ENCODE peak calls at places on chromosomes 1 and 21, in six cellular contexts. Q, K, U, D, R and Z are unnamed samples.

GRCh38 chr1:77412794-77413530 is 131.1 kb downstream of the AK5 start:
- DNase-seq in U (no peak), Q (peak; percentile 20), R (no peak), D (no peak), K (no peak), Z (no peak)

GRCh38 chr1:174222166-174222949 is 63.0 kb downstream of the RABGAP1L start:
- DNase-seq in Q (no peak), U (peak; percentile 90), K (no peak), D (no peak), R (no peak), Z (peak; percentile 41)

GRCh38 chr21:36630485-36631206 is 68.3 kb upstream of the SIM2 start:
- DNase-seq in Q (peak; percentile 84), R (peak; percentile 44), D (no peak), U (no peak), K (no peak), Z (peak; percentile 83)

GRCh38 chr1:30518696-30519095 is 204.7 kb downstream of the MATN1 start:
- DNase-seq in D (no peak), Q (no peak), K (no peak), R (no peak), U (peak; percentile 52), Z (no peak)

GRCh38 chr1:188700116-188700515 is 1777.5 kb downstream of the BRINP3 start:
- DNase-seq in K (no peak), U (no peak), R (no peak), D (no peak), Q (no peak), Z (no peak)

GRCh38 chr1:205348559-205349477 is 7.9 kb downstream of the KLHDC8A start:
- DNase-seq in U (no peak), Q (no peak), D (peak; percentile 33), R (no peak), K (no peak), Z (no peak)

GRCh38 chr1:228938248-228938891 is 203.1 kb downstream of the RHOU start:
- DNase-seq in Q (no peak), U (no peak), R (no peak), K (no peak), D (no peak), Z (no peak)

GRCh38 chr1:16420719-16421118 is 16.5 kb downstream of the SPATA21 start:
- DNase-seq in U (no peak), Q (no peak), K (no peak), R (peak; percentile 24), D (no peak), Z (peak; percentile 77)

GRCh38 chr1:66570196-66570595 is 36.2 kb downstream of the SGIP1 start:
- DNase-seq in R (no peak), K (no peak), Q (no peak), U (no peak), D (no peak), Z (no peak)

GRCh38 chr1:31243451-31244286 is 4.0 kb upstream of the NKAIN1 start:
- DNase-seq in U (peak; percentile 18), D (peak; percentile 14), K (no peak), Q (no peak), R (no peak), Z (peak; percentile 89)

GRCh38 chr1:37362990-37363389 is 111.4 kb upstream of the ZC3H12A start:
- DNase-seq in Q (peak; percentile 76), R (no peak), U (no peak), D (no peak), K (peak; percentile 32), Z (no peak)

GRCh38 chr1:64231153-64231552 is 27.7 kb downstream of the UBE2U start:
- DNase-seq in Q (no peak), K (no peak), R (no peak), U (peak; percentile 23), D (no peak), Z (no peak)

GRCh38 chr1:66445492-66446181 is 88.3 kb upstream of the SGIP1 start:
- DNase-seq in Q (peak; percentile 14), R (no peak), K (no peak), U (no peak), D (no peak), Z (peak; percentile 26)

GRCh38 chr1:150613061-150613920 is 16.1 kb downstream of the ENSA start:
- DNase-seq in K (no peak), R (peak; percentile 36), Q (no peak), U (peak; percentile 94), D (no peak), Z (peak; percentile 92)

GRCh38 chr1:244450597-244451538 is 841 bp downstream of the ADSS2 start:
- DNase-seq in K (peak; percentile 74), Q (peak; percentile 57), R (peak; percentile 57), D (peak; percentile 89), U (peak; percentile 70), Z (peak; percentile 90)

GRCh38 chr1:206442101-206442500 is 28.2 kb upstream of the IKBKE start:
- DNase-seq in D (no peak), K (no peak), R (no peak), Q (no peak), U (peak; percentile 66), Z (peak; percentile 89)

GRCh38 chr1:234573711-234574299 is 36.2 kb downstream of the IRF2BP2 start:
- DNase-seq in K (no peak), D (no peak), R (no peak), Q (no peak), U (no peak), Z (no peak)

GRCh38 chr1:78081980-78082860 is 36.5 kb downstream of the GIPC2 start:
- DNase-seq in Q (no peak), K (no peak), D (no peak), U (peak; percentile 67), R (no peak), Z (peak; percentile 64)

GRCh38 chr1:237875291-237875690 is 15.4 kb downstream of the ZP4 start:
- DNase-seq in Q (no peak), R (no peak), K (no peak), U (peak; percentile 54), D (no peak), Z (no peak)

GRCh38 chr1:172466795-172467407 is 23.0 kb upstream of the PIGC start:
- DNase-seq in K (no peak), D (no peak), Q (no peak), U (no peak), R (no peak), Z (no peak)

GRCh38 chr21:31108969-31109368 is 70.7 kb upstream of the KRTAP19-8 start:
- DNase-seq in K (no peak), U (no peak), Q (peak; percentile 13), D (no peak), R (no peak), Z (peak; percentile 49)

GRCh38 chr1:206453111-206453510 is 17.2 kb upstream of the IKBKE start:
- DNase-seq in Q (no peak), R (no peak), D (no peak), K (no peak), U (no peak), Z (no peak)

GRCh38 chr1:84859866-84860265 is 33.1 kb downstream of the LPAR3 start:
- DNase-seq in U (no peak), D (no peak), Q (no peak), R (no peak), K (no peak), Z (no peak)

DNA sequence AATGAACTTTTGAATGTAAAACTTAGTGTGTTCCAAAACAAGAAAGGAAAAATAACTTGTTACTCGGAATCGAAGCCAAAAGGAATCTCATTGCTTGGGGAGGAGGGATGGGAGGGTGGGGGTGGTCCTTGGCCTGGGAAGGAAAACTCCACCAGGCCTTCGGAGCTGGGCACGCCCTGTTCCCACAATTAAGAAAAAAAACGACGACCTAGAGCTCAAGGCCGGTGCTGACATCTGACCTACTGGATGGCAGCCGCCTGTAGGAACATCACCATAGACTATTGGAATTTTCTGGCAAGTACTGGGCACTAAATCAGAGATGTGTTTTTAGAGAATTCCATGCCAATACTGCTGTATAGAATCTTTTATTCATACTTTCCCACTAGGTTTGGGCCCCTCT is 760 bp downstream of the NADK start:
- DNase-seq in R (no peak), K (no peak), D (no peak), U (peak; percentile 14), Q (peak; percentile 13), Z (peak; percentile 87)
- H3K4me1 ChIP-seq in R (peaks cover 62% of the 10 kb centered on the region), K (no peaks in the 10 kb centered on the region), D (no peaks in the 10 kb centered on the region), U (peaks cover 34% of the 10 kb centered on the region), Q (peaks cover 31% of the 10 kb centered on the region), Z (peaks cover 45% of the 10 kb centered on the region)

GRCh38 chr1:178628637-178629548 is 96.2 kb upstream of the RALGPS2 start:
- DNase-seq in D (no peak), R (no peak), Q (peak; percentile 84), U (peak; percentile 81), K (peak; percentile 38), Z (peak; percentile 84)

GRCh38 chr1:178633068-178633467 is 92.0 kb upstream of the RALGPS2 start:
- DNase-seq in R (no peak), D (no peak), Q (no peak), K (no peak), U (peak; percentile 98), Z (peak; percentile 90)

GRCh38 chr1:178629549-178630154 is 95.4 kb upstream of the RALGPS2 start:
- DNase-seq in D (no peak), K (no peak), Q (no peak), U (no peak), R (no peak), Z (no peak)

GRCh38 chr1:178632619-178633018 is 92.4 kb upstream of the RALGPS2 start:
- DNase-seq in R (no peak), U (peak; percentile 96), K (no peak), Q (no peak), D (no peak), Z (peak; percentile 36)

GRCh38 chr1:178630418-178630817 is 94.6 kb upstream of the RALGPS2 start:
- DNase-seq in R (no peak), U (no peak), K (no peak), Q (no peak), D (no peak), Z (no peak)
- H3K27ac ChIP-seq in R (no peak overlapping the region), U (no peak overlapping the region), K (no peak overlapping the region), Q (no peak overlapping the region), D (no peak overlapping the region), Z (peak overlapping the region; percentile 80)

GRCh38 chr1:1168451-1169411 is 4.9 kb upstream of the TTLL10 start:
- DNase-seq in R (no peak), Q (no peak), K (no peak), D (peak; percentile 74), U (no peak), Z (no peak)
- H3K4me3 ChIP-seq in R (no peak overlapping the region), Q (no peak overlapping the region), K (no peak overlapping the region), D (no peak overlapping the region), U (no peak overlapping the region), Z (no peak overlapping the region)

GRCh38 chr1:90714521-90714951 is 2.6 kb downstream of the BARHL2 start:
- DNase-seq in R (no peak), D (no peak), Q (peak; percentile 57), K (no peak), U (no peak), Z (peak; percentile 89)

GRCh38 chr1:90716243-90716551 is 905 bp downstream of the BARHL2 start:
- DNase-seq in R (no peak), U (no peak), D (no peak), K (no peak), Q (peak; percentile 64), Z (peak; percentile 82)

GRCh38 chr1:90716552-90717355 is at the start of gene BARHL2:
- DNase-seq in U (no peak), K (no peak), Q (peak; percentile 60), D (no peak), R (no peak), Z (peak; percentile 86)

GRCh38 chr1:90713741-90714509 is 3.2 kb downstream of the BARHL2 start:
- DNase-seq in D (no peak), Q (peak; percentile 54), R (no peak), U (no peak), K (no peak), Z (peak; percentile 89)

DNA sequence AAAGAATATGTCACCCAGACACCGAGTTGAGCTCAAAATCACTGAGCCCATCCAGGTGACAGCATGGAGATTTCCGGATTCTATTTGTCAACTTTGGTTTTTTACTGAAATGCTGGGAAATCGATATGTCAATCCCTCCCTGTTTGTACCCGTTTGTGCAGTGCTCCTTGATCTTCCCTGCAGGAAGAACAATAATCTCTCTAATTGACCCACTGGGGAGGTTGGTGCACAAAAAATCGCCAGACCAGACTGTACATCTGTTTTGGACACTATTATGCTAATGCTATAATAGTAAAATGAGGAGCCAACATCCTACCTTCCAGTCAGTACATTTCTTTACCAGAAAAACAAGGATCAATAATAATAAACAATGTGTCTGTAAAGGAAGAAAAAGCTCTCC is 1.8 kb downstream of the BARHL2 start:
- DNase-seq in U (no peak), Q (no peak), K (no peak), R (no peak), D (no peak), Z (peak; percentile 43)
- H3K4me1 ChIP-seq in U (no peaks in the 10 kb centered on the region), Q (peaks cover 22% of the 10 kb centered on the region), K (no peaks in the 10 kb centered on the region), R (peaks cover 6% of the 10 kb centered on the region), D (no peaks in the 10 kb centered on the region), Z (peaks cover 4% of the 10 kb centered on the region)